ENCODE peak calls at places on chromosome 11, in nine cellular contexts. E is cardiac muscle cell; Y is upper lobe of right lung; J is substantia nigra; C is lung microvascular endothelial cell; A is B cell; K is HEK293T; B is transverse colon; G is activated CD4-positive, alpha-beta T cell treated with anti-CD3 and anti-CD28 coated beads for 36 hours. P is an unnamed sample.

GRCh38 chr11:129115652-129116585 is 76.2 kb downstream of the ARHGAP32 start:
- DNase-seq in J (no peak), K (no peak), C (peak), B (no peak), E (no peak), A (no peak), G (no peak), Y (no peak), P (peak)

GRCh38 chr11:87120937-87121336 is 83.2 kb downstream of the TMEM135 start:
- DNase-seq in A (no peak), E (no peak), G (no peak), J (no peak), C (no peak), B (no peak), Y (no peak), K (no peak), P (no peak)

GRCh38 chr11:65554842-65555395 is 3.2 kb downstream of the LTBP3 start:
- DNase-seq in B (no peak), K (no peak), A (no peak), Y (no peak), E (no peak), J (no peak), G (peak), C (no peak), P (no peak)

GRCh38 chr11:6926208-6927029 is at the start of gene ZNF215:
- DNase-seq in K (peak), C (peak), B (peak), A (peak), G (peak), E (peak), J (no peak), Y (peak), P (peak)

GRCh38 chr11:102494216-102494615 is 36.3 kb downstream of the MMP7 start:
- DNase-seq in K (no peak), E (no peak), J (no peak), A (no peak), G (no peak), Y (no peak), B (peak), C (peak), P (peak)

GRCh38 chr11:100719809-100720221 is 32.7 kb downstream of the ARHGAP42 start:
- DNase-seq in C (peak), G (no peak), Y (no peak), E (no peak), A (no peak), J (peak), K (no peak), B (peak), P (peak)

GRCh38 chr11:109309153-109309552 is 112.8 kb upstream of the C11orf87 start:
- DNase-seq in C (no peak), A (no peak), J (no peak), Y (no peak), K (no peak), B (no peak), E (peak), G (no peak), P (no peak)

GRCh38 chr11:77547863-77548551 is 41.7 kb upstream of the AQP11 start:
- DNase-seq in C (peak), K (peak), A (peak), E (peak), G (peak), Y (no peak), J (peak), B (peak), P (peak)

GRCh38 chr11:86150826-86151187 is 81.9 kb upstream of the PICALM start:
- DNase-seq in B (no peak), E (no peak), J (no peak), K (no peak), C (no peak), A (no peak), Y (no peak), G (no peak), P (no peak)

GRCh38 chr11:134981824-134982223 is 569.8 kb upstream of the B3GAT1 start:
- DNase-seq in B (no peak), Y (no peak), C (no peak), G (no peak), J (no peak), A (no peak), K (no peak), E (no peak), P (no peak)

GRCh38 chr11:42329930-42330555 is 870.6 kb upstream of the LRRC4C start:
- DNase-seq in K (no peak), B (no peak), Y (no peak), J (no peak), G (no peak), A (no peak), E (no peak), C (no peak), P (no peak)

GRCh38 chr11:128574576-128575011 is 12.8 kb downstream of the ETS1 start:
- DNase-seq in Y (no peak), K (no peak), C (peak), G (no peak), B (no peak), A (no peak), J (no peak), E (no peak), P (peak)

GRCh38 chr11:32396331-32396730 is 39.0 kb downstream of the WT1 start:
- DNase-seq in J (no peak), B (no peak), A (no peak), C (no peak), E (no peak), Y (no peak), K (no peak), G (no peak), P (no peak)

GRCh38 chr11:6931146-6931713 is 5.0 kb downstream of the ZNF215 start:
- DNase-seq in Y (no peak), J (no peak), B (no peak), A (no peak), K (no peak), G (no peak), E (no peak), C (no peak), P (no peak)

GRCh38 chr11:93775289-93775688 is 8.8 kb upstream of the MED17 start:
- DNase-seq in J (no peak), C (peak), K (peak), E (peak), A (no peak), B (no peak), G (peak), Y (no peak), P (peak)

GRCh38 chr11:44623716-44624491 is 58.4 kb downstream of the CD82 start:
- DNase-seq in B (peak), Y (peak), G (peak), C (peak), A (no peak), E (no peak), K (no peak), J (no peak), P (peak)

GRCh38 chr11:105821781-105822180 is 200.3 kb downstream of the MSANTD4 start:
- DNase-seq in A (no peak), B (no peak), E (no peak), Y (no peak), G (no peak), K (no peak), J (no peak), C (no peak), P (no peak)

GRCh38 chr11:114348200-114349191 is 51.8 kb downstream of the C11orf71 start:
- DNase-seq in G (peak), B (peak), E (peak), J (peak), K (peak), Y (no peak), A (peak), C (peak), P (peak)

GRCh38 chr11:66600219-66600923 is 7.4 kb downstream of the CCS start:
- DNase-seq in G (no peak), J (no peak), B (no peak), K (no peak), Y (no peak), E (no peak), C (no peak), A (no peak), P (no peak)

GRCh38 chr11:65981101-65981740 is 19.7 kb downstream of the SART1 start:
- DNase-seq in A (no peak), E (no peak), Y (no peak), B (no peak), C (no peak), J (no peak), G (no peak), K (no peak), P (no peak)

GRCh38 chr11:94513091-94513490 is 830 bp downstream of the C11orf97 start:
- DNase-seq in G (no peak), A (no peak), B (peak), J (no peak), K (no peak), Y (no peak), E (no peak), C (no peak), P (no peak)

GRCh38 chr11:61814242-61814957 is 2.4 kb downstream of the FADS1 start:
- DNase-seq in K (no peak), G (peak), E (no peak), C (peak), Y (no peak), B (peak), A (no peak), J (peak), P (no peak)

GRCh38 chr11:93484716-93485115 is 58.5 kb downstream of the SMCO4 start:
- DNase-seq in Y (no peak), A (no peak), E (no peak), B (no peak), K (no peak), C (no peak), G (no peak), J (no peak), P (no peak)

GRCh38 chr11:124570160-124570559 is 363 bp downstream of the OR8A1 start:
- DNase-seq in G (no peak), B (no peak), A (no peak), J (no peak), C (no peak), Y (no peak), K (no peak), E (no peak), P (no peak)

GRCh38 chr11:8693010-8693551 is 10.5 kb downstream of the RPL27A start:
- DNase-seq in E (no peak), A (no peak), K (no peak), B (no peak), G (no peak), J (no peak), Y (no peak), C (no peak), P (no peak)

GRCh38 chr11:12318791-12319733 is 58.3 kb upstream of the PARVA start:
- DNase-seq in C (no peak), G (no peak), E (no peak), Y (no peak), B (no peak), A (no peak), J (no peak), K (no peak), P (no peak)

GRCh38 chr11:2422461-2423156 is 21.7 kb downstream of the TRPM5 start:
- DNase-seq in Y (no peak), E (no peak), J (no peak), A (peak), C (no peak), G (no peak), B (no peak), K (no peak), P (no peak)

GRCh38 chr11:96329855-96330510 is 13.0 kb downstream of the MAML2 start:
- DNase-seq in J (no peak), C (no peak), G (no peak), E (no peak), B (no peak), K (no peak), Y (no peak), A (no peak), P (no peak)

GRCh38 chr11:133545199-133545709 is 13.0 kb upstream of the OPCML start:
- DNase-seq in G (no peak), J (no peak), A (no peak), K (no peak), Y (no peak), E (no peak), C (no peak), B (no peak), P (no peak)

GRCh38 chr11:77120571-77120970 is 7.5 kb upstream of the MYO7A start:
- DNase-seq in B (no peak), A (no peak), E (no peak), Y (no peak), C (no peak), G (no peak), J (no peak), K (no peak), P (no peak)

GRCh38 chr11:70491696-70492472 is 93.6 kb downstream of the CTTN start:
- DNase-seq in J (no peak), E (no peak), A (no peak), G (no peak), Y (peak), C (no peak), K (no peak), B (no peak), P (no peak)

GRCh38 chr11:94647926-94648325 is 80.8 kb downstream of the PIWIL4 start:
- DNase-seq in K (no peak), B (no peak), J (no peak), G (no peak), A (no peak), C (no peak), E (no peak), Y (no peak), P (no peak)

GRCh38 chr11:130315354-130315970 is 745 bp upstream of the ZBTB44 start:
- DNase-seq in E (no peak), A (peak), G (peak), C (no peak), K (peak), B (peak), J (peak), Y (peak), P (no peak)

GRCh38 chr11:46142561-46142960 is 21.3 kb upstream of the PHF21A start:
- DNase-seq in E (no peak), G (no peak), J (no peak), B (no peak), K (no peak), A (no peak), C (no peak), Y (no peak), P (no peak)

GRCh38 chr11:8336356-8337114 is 72.9 kb upstream of the LMO1 start:
- DNase-seq in Y (no peak), A (no peak), G (no peak), J (no peak), E (no peak), C (no peak), K (no peak), B (no peak), P (no peak)

GRCh38 chr11:337711-338110 is 17.1 kb upstream of the IFITM3 start:
- DNase-seq in A (no peak), G (no peak), C (no peak), K (no peak), J (no peak), Y (no peak), E (no peak), B (no peak), P (no peak)

GRCh38 chr11:45659818-45660160 is 5.6 kb downstream of the CHST1 start:
- DNase-seq in B (no peak), C (no peak), Y (peak), E (no peak), A (no peak), K (no peak), G (no peak), J (peak), P (no peak)

GRCh38 chr11:93476796-93477195 is 66.4 kb downstream of the SMCO4 start:
- DNase-seq in E (no peak), A (no peak), C (no peak), Y (no peak), B (no peak), J (no peak), K (no peak), G (no peak), P (no peak)

GRCh38 chr11:69584160-69584559 is 56.8 kb upstream of the CCND1 start:
- DNase-seq in A (no peak), C (no peak), B (no peak), J (no peak), K (no peak), Y (no peak), G (no peak), E (no peak), P (no peak)

GRCh38 chr11:45444796-45445195 is 158.7 kb upstream of the SYT13 start:
- DNase-seq in C (peak), E (no peak), G (peak), B (no peak), J (no peak), A (no peak), Y (no peak), K (no peak), P (no peak)

P was measured in endothelial cell of umbilical vein.